ENCODE peak calls at places on chromosomes 2 and 18, in five cellular contexts. A is NCI-H748 treated with DMSO at 0.1 percent for 48 hours; G is stomach; S is activated naive CD4-positive, alpha-beta T cell treated with Interleukin-2 at 50 U/mL for 16 hours; W is GF-D8. M is an unnamed sample.
A peak's percentile ranks its signal among the peaks of the same experiment; 100 is the strongest.

GRCh38 chr2:105391763-105392662 is 6.8 kb downstream of the FHL2 start:
- DNase-seq in S (no peak), G (no peak), W (no peak), A (no peak), M (no peak)

GRCh38 chr2:210654091-210654490 is 97.7 kb downstream of the CPS1 start:
- DNase-seq in G (no peak), W (no peak), A (no peak), S (no peak), M (peak; percentile 10)

GRCh38 chr2:43102366-43103092 is 123.9 kb downstream of the ZFP36L2 start:
- DNase-seq in A (no peak), W (no peak), S (no peak), G (no peak), M (peak; percentile 72)

GRCh38 chr2:160592401-160592800 is 98.8 kb upstream of the RBMS1 start:
- DNase-seq in A (no peak), G (no peak), W (no peak), S (no peak), M (peak; percentile 43)

GRCh38 chr2:8633186-8633734 is 48.6 kb upstream of the ID2 start:
- DNase-seq in W (no peak), A (no peak), S (no peak), G (no peak), M (peak; percentile 3)

GRCh38 chr2:162258169-162258568 is 14.9 kb upstream of the FAP start:
- DNase-seq in G (no peak), S (no peak), A (no peak), W (no peak), M (peak; percentile 18)

GRCh38 chr2:33785201-33786106 is 186.4 kb upstream of the FAM98A start:
- DNase-seq in G (no peak), S (no peak), A (no peak), W (no peak), M (no peak)

GRCh38 chr18:39681061-39681460 is 2115.5 kb upstream of the CELF4 start:
- DNase-seq in G (no peak), W (no peak), S (no peak), A (no peak), M (no peak)

GRCh38 chr18:74806700-74807416 is 209.2 kb downstream of the ZNF407 start:
- DNase-seq in S (no peak), G (no peak), W (no peak), A (no peak), M (peak; percentile 88)

GRCh38 chr2:172299741-172300140 is 127.6 kb upstream of the ITGA6 start:
- DNase-seq in A (peak; percentile 94), W (no peak), G (peak; percentile 53), S (no peak), M (no peak)

GRCh38 chr2:3827673-3828575 is 124.5 kb downstream of the DCDC2C start:
- DNase-seq in A (no peak), S (no peak), W (no peak), G (no peak), M (peak; percentile 51)

GRCh38 chr2:32064021-32064678 is 794 bp downstream of the SPAST start:
- DNase-seq in G (no peak), W (no peak), S (no peak), A (peak; percentile 25), M (peak; percentile 11)

GRCh38 chr18:75247041-75247551 is 36.5 kb downstream of the TSHZ1 start:
- DNase-seq in S (peak; percentile 12), W (peak; percentile 44), A (no peak), G (no peak), M (peak; percentile 45)

GRCh38 chr2:208493186-208493585 is 86.6 kb downstream of the PTH2R start:
- DNase-seq in S (no peak), G (no peak), W (no peak), A (no peak), M (no peak)